ENCODE peak calls at places on chromosomes 4 and X, in ten cellular contexts. One of them, this sample, is unnamed.

GRCh38 chrX:18390941-18391538 is 34.4 kb upstream of the CDKL5 start:
- DNase-seq in activated B cell treated with CpG ODN at 0.5 μM for 24 hours: peak
- DNase-seq in mucosa of descending colon: peak
- DNase-seq in non-pigmented ciliary epithelial cell: no peak
- DNase-seq in H7: peak
- DNase-seq in NCI-H1105: peak
- DNase-seq in GM20000: peak
- DNase-seq in AG08396: peak
- DNase-seq in CD4-positive, CD25-positive, alpha-beta regulatory T cell: peak
- DNase-seq in left ventricle myocardium superior: peak
- DNase-seq in this sample: no peak

GRCh38 chrX:49202022-49202421 is 2.0 kb upstream of the SYP start:
- DNase-seq in NCI-H1105: no peak
- DNase-seq in mucosa of descending colon: no peak
- DNase-seq in H7: no peak
- DNase-seq in AG08396: no peak
- DNase-seq in activated B cell treated with CpG ODN at 0.5 μM for 24 hours: no peak
- DNase-seq in GM20000: no peak
- DNase-seq in left ventricle myocardium superior: no peak
- DNase-seq in non-pigmented ciliary epithelial cell: no peak
- DNase-seq in CD4-positive, CD25-positive, alpha-beta regulatory T cell: no peak
- DNase-seq in this sample: no peak

GRCh38 chr4:94452476-94453300 is 946 bp downstream of the PDLIM5 start:
- DNase-seq in AG08396: peak
- DNase-seq in activated B cell treated with CpG ODN at 0.5 μM for 24 hours: no peak
- DNase-seq in non-pigmented ciliary epithelial cell: no peak
- DNase-seq in CD4-positive, CD25-positive, alpha-beta regulatory T cell: peak
- DNase-seq in mucosa of descending colon: peak
- DNase-seq in H7: peak
- DNase-seq in GM20000: peak
- DNase-seq in left ventricle myocardium superior: peak
- DNase-seq in NCI-H1105: peak
- DNase-seq in this sample: peak

GRCh38 chr4:13201241-13201640 is 282.9 kb downstream of the RAB28 start:
- DNase-seq in left ventricle myocardium superior: no peak
- DNase-seq in non-pigmented ciliary epithelial cell: no peak
- DNase-seq in AG08396: no peak
- DNase-seq in NCI-H1105: no peak
- DNase-seq in activated B cell treated with CpG ODN at 0.5 μM for 24 hours: no peak
- DNase-seq in mucosa of descending colon: no peak
- DNase-seq in GM20000: no peak
- DNase-seq in CD4-positive, CD25-positive, alpha-beta regulatory T cell: no peak
- DNase-seq in H7: no peak
- DNase-seq in this sample: no peak

GRCh38 chrX:1244164-1245076 is 24.2 kb upstream of the CSF2RA start:
- DNase-seq in GM20000: no peak
- DNase-seq in mucosa of descending colon: no peak
- DNase-seq in activated B cell treated with CpG ODN at 0.5 μM for 24 hours: no peak
- DNase-seq in NCI-H1105: no peak
- DNase-seq in H7: peak
- DNase-seq in non-pigmented ciliary epithelial cell: no peak
- DNase-seq in AG08396: no peak
- DNase-seq in CD4-positive, CD25-positive, alpha-beta regulatory T cell: peak
- DNase-seq in left ventricle myocardium superior: no peak
- DNase-seq in this sample: peak

GRCh38 chr4:78481180-78481579 is 70.4 kb upstream of the ANXA3 start:
- DNase-seq in activated B cell treated with CpG ODN at 0.5 μM for 24 hours: no peak
- DNase-seq in NCI-H1105: no peak
- DNase-seq in non-pigmented ciliary epithelial cell: peak
- DNase-seq in left ventricle myocardium superior: no peak
- DNase-seq in CD4-positive, CD25-positive, alpha-beta regulatory T cell: no peak
- DNase-seq in AG08396: no peak
- DNase-seq in H7: no peak
- DNase-seq in GM20000: no peak
- DNase-seq in mucosa of descending colon: no peak
- DNase-seq in this sample: no peak

GRCh38 chrX:110317079-110317819 is 636 bp downstream of the AMMECR1 start:
- DNase-seq in GM20000: peak
- DNase-seq in mucosa of descending colon: peak
- DNase-seq in H7: peak
- DNase-seq in CD4-positive, CD25-positive, alpha-beta regulatory T cell: peak
- DNase-seq in AG08396: peak
- DNase-seq in left ventricle myocardium superior: peak
- DNase-seq in non-pigmented ciliary epithelial cell: no peak
- DNase-seq in activated B cell treated with CpG ODN at 0.5 μM for 24 hours: peak
- DNase-seq in NCI-H1105: no peak
- DNase-seq in this sample: peak

GRCh38 chr4:26099967-26100366 is 185.9 kb downstream of the SMIM20 start:
- DNase-seq in CD4-positive, CD25-positive, alpha-beta regulatory T cell: no peak
- DNase-seq in non-pigmented ciliary epithelial cell: no peak
- DNase-seq in NCI-H1105: no peak
- DNase-seq in H7: no peak
- DNase-seq in GM20000: no peak
- DNase-seq in activated B cell treated with CpG ODN at 0.5 μM for 24 hours: no peak
- DNase-seq in AG08396: no peak
- DNase-seq in mucosa of descending colon: no peak
- DNase-seq in left ventricle myocardium superior: no peak
- DNase-seq in this sample: no peak

GRCh38 chr4:19382993-19383392 is 868.7 kb upstream of the SLIT2 start:
- DNase-seq in activated B cell treated with CpG ODN at 0.5 μM for 24 hours: no peak
- DNase-seq in AG08396: peak
- DNase-seq in left ventricle myocardium superior: no peak
- DNase-seq in NCI-H1105: no peak
- DNase-seq in GM20000: no peak
- DNase-seq in mucosa of descending colon: no peak
- DNase-seq in H7: no peak
- DNase-seq in CD4-positive, CD25-positive, alpha-beta regulatory T cell: no peak
- DNase-seq in non-pigmented ciliary epithelial cell: no peak
- DNase-seq in this sample: peak

GRCh38 chr4:94488667-94489066 is 36.9 kb downstream of the PDLIM5 start:
- DNase-seq in left ventricle myocardium superior: no peak
- DNase-seq in activated B cell treated with CpG ODN at 0.5 μM for 24 hours: no peak
- DNase-seq in CD4-positive, CD25-positive, alpha-beta regulatory T cell: no peak
- DNase-seq in mucosa of descending colon: no peak
- DNase-seq in AG08396: peak
- DNase-seq in H7: no peak
- DNase-seq in NCI-H1105: no peak
- DNase-seq in non-pigmented ciliary epithelial cell: peak
- DNase-seq in GM20000: no peak
- DNase-seq in this sample: no peak

GRCh38 chr4:116705466-116705865 is 379.9 kb downstream of the TRAM1L1 start:
- DNase-seq in AG08396: no peak
- DNase-seq in NCI-H1105: peak
- DNase-seq in GM20000: no peak
- DNase-seq in non-pigmented ciliary epithelial cell: no peak
- DNase-seq in H7: peak
- DNase-seq in activated B cell treated with CpG ODN at 0.5 μM for 24 hours: no peak
- DNase-seq in mucosa of descending colon: no peak
- DNase-seq in CD4-positive, CD25-positive, alpha-beta regulatory T cell: no peak
- DNase-seq in left ventricle myocardium superior: no peak
- DNase-seq in this sample: no peak

GRCh38 chr4:6239968-6240367 is 29.7 kb upstream of the WFS1 start:
- DNase-seq in activated B cell treated with CpG ODN at 0.5 μM for 24 hours: no peak
- DNase-seq in non-pigmented ciliary epithelial cell: no peak
- DNase-seq in mucosa of descending colon: no peak
- DNase-seq in CD4-positive, CD25-positive, alpha-beta regulatory T cell: no peak
- DNase-seq in left ventricle myocardium superior: no peak
- DNase-seq in NCI-H1105: no peak
- DNase-seq in H7: no peak
- DNase-seq in GM20000: no peak
- DNase-seq in AG08396: no peak
- DNase-seq in this sample: no peak

GRCh38 chrX:30577362-30577961 is at the start of gene TASL:
- DNase-seq in activated B cell treated with CpG ODN at 0.5 μM for 24 hours: peak
- DNase-seq in GM20000: peak
- DNase-seq in non-pigmented ciliary epithelial cell: no peak
- DNase-seq in H7: no peak
- DNase-seq in AG08396: no peak
- DNase-seq in CD4-positive, CD25-positive, alpha-beta regulatory T cell: peak
- DNase-seq in mucosa of descending colon: peak
- DNase-seq in left ventricle myocardium superior: no peak
- DNase-seq in NCI-H1105: no peak
- DNase-seq in this sample: no peak

GRCh38 chr4:188959424-188959823 is 820.2 kb downstream of the TRIML1 start:
- DNase-seq in AG08396: no peak
- DNase-seq in CD4-positive, CD25-positive, alpha-beta regulatory T cell: no peak
- DNase-seq in H7: no peak
- DNase-seq in non-pigmented ciliary epithelial cell: no peak
- DNase-seq in activated B cell treated with CpG ODN at 0.5 μM for 24 hours: no peak
- DNase-seq in mucosa of descending colon: no peak
- DNase-seq in NCI-H1105: no peak
- DNase-seq in left ventricle myocardium superior: no peak
- DNase-seq in GM20000: no peak
- DNase-seq in this sample: no peak

GRCh38 chr4:152534541-152535231 is 1.2 kb downstream of the FBXW7 start:
- DNase-seq in non-pigmented ciliary epithelial cell: no peak
- DNase-seq in H7: peak
- DNase-seq in left ventricle myocardium superior: peak
- DNase-seq in CD4-positive, CD25-positive, alpha-beta regulatory T cell: peak
- DNase-seq in mucosa of descending colon: peak
- DNase-seq in AG08396: peak
- DNase-seq in NCI-H1105: no peak
- DNase-seq in activated B cell treated with CpG ODN at 0.5 μM for 24 hours: peak
- DNase-seq in GM20000: peak
- DNase-seq in this sample: no peak

GRCh38 chrX:21747523-21747922 is 10.4 kb downstream of the SMPX start:
- DNase-seq in mucosa of descending colon: peak
- DNase-seq in non-pigmented ciliary epithelial cell: no peak
- DNase-seq in H7: peak
- DNase-seq in GM20000: no peak
- DNase-seq in NCI-H1105: no peak
- DNase-seq in activated B cell treated with CpG ODN at 0.5 μM for 24 hours: no peak
- DNase-seq in AG08396: no peak
- DNase-seq in CD4-positive, CD25-positive, alpha-beta regulatory T cell: no peak
- DNase-seq in left ventricle myocardium superior: no peak
- DNase-seq in this sample: no peak

GRCh38 chr4:1344696-1345095 is 2.3 kb upstream of the UVSSA start:
- DNase-seq in CD4-positive, CD25-positive, alpha-beta regulatory T cell: no peak
- DNase-seq in GM20000: no peak
- DNase-seq in mucosa of descending colon: no peak
- DNase-seq in left ventricle myocardium superior: no peak
- DNase-seq in NCI-H1105: no peak
- DNase-seq in activated B cell treated with CpG ODN at 0.5 μM for 24 hours: no peak
- DNase-seq in H7: no peak
- DNase-seq in AG08396: no peak
- DNase-seq in non-pigmented ciliary epithelial cell: no peak
- DNase-seq in this sample: no peak

GRCh38 chrX:10922158-10922557 is 189.0 kb upstream of the HCCS start:
- DNase-seq in activated B cell treated with CpG ODN at 0.5 μM for 24 hours: no peak
- DNase-seq in GM20000: no peak
- DNase-seq in H7: no peak
- DNase-seq in non-pigmented ciliary epithelial cell: peak
- DNase-seq in left ventricle myocardium superior: no peak
- DNase-seq in NCI-H1105: no peak
- DNase-seq in AG08396: peak
- DNase-seq in CD4-positive, CD25-positive, alpha-beta regulatory T cell: no peak
- DNase-seq in mucosa of descending colon: no peak
- DNase-seq in this sample: peak

GRCh38 chr4:10457255-10457801 is at the start of gene ZNF518B:
- DNase-seq in left ventricle myocardium superior: peak
- DNase-seq in GM20000: peak
- DNase-seq in CD4-positive, CD25-positive, alpha-beta regulatory T cell: peak
- DNase-seq in mucosa of descending colon: peak
- DNase-seq in H7: peak
- DNase-seq in activated B cell treated with CpG ODN at 0.5 μM for 24 hours: peak
- DNase-seq in NCI-H1105: no peak
- DNase-seq in non-pigmented ciliary epithelial cell: no peak
- DNase-seq in AG08396: peak
- DNase-seq in this sample: peak

GRCh38 chrX:24498975-24499374 is 33.9 kb downstream of the PDK3 start:
- DNase-seq in H7: no peak
- DNase-seq in non-pigmented ciliary epithelial cell: no peak
- DNase-seq in AG08396: no peak
- DNase-seq in CD4-positive, CD25-positive, alpha-beta regulatory T cell: peak
- DNase-seq in mucosa of descending colon: no peak
- DNase-seq in NCI-H1105: peak
- DNase-seq in left ventricle myocardium superior: no peak
- DNase-seq in GM20000: peak
- DNase-seq in activated B cell treated with CpG ODN at 0.5 μM for 24 hours: no peak
- DNase-seq in this sample: no peak

GRCh38 chrX:117511379-117511778 is 605.2 kb downstream of the KLHL13 start:
- DNase-seq in H7: no peak
- DNase-seq in activated B cell treated with CpG ODN at 0.5 μM for 24 hours: no peak
- DNase-seq in AG08396: no peak
- DNase-seq in CD4-positive, CD25-positive, alpha-beta regulatory T cell: no peak
- DNase-seq in NCI-H1105: peak
- DNase-seq in GM20000: no peak
- DNase-seq in left ventricle myocardium superior: no peak
- DNase-seq in non-pigmented ciliary epithelial cell: no peak
- DNase-seq in mucosa of descending colon: no peak
- DNase-seq in this sample: no peak

GRCh38 chrX:136647969-136648368 is at the start of gene CD40LG:
- DNase-seq in activated B cell treated with CpG ODN at 0.5 μM for 24 hours: no peak
- DNase-seq in AG08396: no peak
- DNase-seq in NCI-H1105: no peak
- DNase-seq in left ventricle myocardium superior: no peak
- DNase-seq in CD4-positive, CD25-positive, alpha-beta regulatory T cell: peak
- DNase-seq in H7: no peak
- DNase-seq in GM20000: no peak
- DNase-seq in non-pigmented ciliary epithelial cell: no peak
- DNase-seq in mucosa of descending colon: no peak
- DNase-seq in this sample: no peak

GRCh38 chr4:54566608-54567007 is 91.1 kb upstream of the KIT start:
- DNase-seq in H7: no peak
- DNase-seq in non-pigmented ciliary epithelial cell: no peak
- DNase-seq in mucosa of descending colon: peak
- DNase-seq in left ventricle myocardium superior: no peak
- DNase-seq in NCI-H1105: peak
- DNase-seq in CD4-positive, CD25-positive, alpha-beta regulatory T cell: peak
- DNase-seq in AG08396: no peak
- DNase-seq in GM20000: no peak
- DNase-seq in activated B cell treated with CpG ODN at 0.5 μM for 24 hours: no peak
- DNase-seq in this sample: no peak

GRCh38 chrX:72107320-72107719 is 24.4 kb downstream of the RTL5 start:
- DNase-seq in left ventricle myocardium superior: no peak
- DNase-seq in GM20000: no peak
- DNase-seq in H7: no peak
- DNase-seq in non-pigmented ciliary epithelial cell: no peak
- DNase-seq in CD4-positive, CD25-positive, alpha-beta regulatory T cell: no peak
- DNase-seq in activated B cell treated with CpG ODN at 0.5 μM for 24 hours: no peak
- DNase-seq in NCI-H1105: no peak
- DNase-seq in mucosa of descending colon: no peak
- DNase-seq in AG08396: peak
- DNase-seq in this sample: peak

GRCh38 chr4:82745173-82745842 is 53.3 kb downstream of the SCD5 start:
- DNase-seq in activated B cell treated with CpG ODN at 0.5 μM for 24 hours: no peak
- DNase-seq in CD4-positive, CD25-positive, alpha-beta regulatory T cell: no peak
- DNase-seq in GM20000: no peak
- DNase-seq in H7: no peak
- DNase-seq in mucosa of descending colon: no peak
- DNase-seq in left ventricle myocardium superior: no peak
- DNase-seq in NCI-H1105: no peak
- DNase-seq in AG08396: peak
- DNase-seq in non-pigmented ciliary epithelial cell: peak
- DNase-seq in this sample: no peak

GRCh38 chrX:41518127-41518840 is 71.1 kb downstream of the NYX start:
- DNase-seq in AG08396: no peak
- DNase-seq in GM20000: no peak
- DNase-seq in non-pigmented ciliary epithelial cell: no peak
- DNase-seq in CD4-positive, CD25-positive, alpha-beta regulatory T cell: peak
- DNase-seq in left ventricle myocardium superior: no peak
- DNase-seq in activated B cell treated with CpG ODN at 0.5 μM for 24 hours: no peak
- DNase-seq in NCI-H1105: no peak
- DNase-seq in H7: no peak
- DNase-seq in mucosa of descending colon: no peak
- DNase-seq in this sample: no peak

This sample was measured in MG63.